ENCODE peak calls at places on chromosomes 16 and 17, in six cellular contexts. K, X, L, M, S and N are unnamed samples.

GRCh38 chr16:71622088-71622487 is 3.9 kb upstream of the MARVELD3 start:
- DNase-seq in X (no peak), S (no peak), M (no peak), K (no peak), L (no peak), N (no peak)

GRCh38 chr16:929227-929669 is 41.5 kb downstream of the LMF1 start:
- DNase-seq in M (no peak), S (no peak), X (no peak), K (no peak), L (no peak), N (no peak)

GRCh38 chr16:56708418-56708817 is 21.5 kb upstream of the NUP93 start:
- DNase-seq in X (peak; percentile 72), S (no peak), L (no peak), K (no peak), M (no peak), N (peak; percentile 43)

GRCh38 chr16:981695-982151 is at the start of gene SOX8:
- DNase-seq in M (peak; percentile 43), L (no peak), K (no peak), X (no peak), S (no peak), N (no peak)

GRCh38 chr16:29825145-29826044 is 5.1 kb downstream of the MVP start:
- DNase-seq in L (no peak), K (peak; percentile 90), S (peak; percentile 70), X (no peak), M (no peak), N (peak; percentile 43)

GRCh38 chr17:33716937-33717336 is 423.8 kb upstream of the ASIC2 start:
- DNase-seq in K (no peak), S (no peak), M (no peak), L (no peak), X (no peak), N (no peak)

GRCh38 chr16:81602377-81602776 is 157.8 kb downstream of the CMIP start:
- DNase-seq in S (no peak), K (no peak), M (no peak), L (no peak), X (no peak), N (no peak)

GRCh38 chr17:7716901-7717755 is at the start of gene DNAH2:
- DNase-seq in S (peak; percentile 65), X (no peak), L (no peak), M (peak; percentile 77), K (peak; percentile 91), N (peak; percentile 31)

GRCh38 chr16:10086620-10087019 is 95.6 kb downstream of the GRIN2A start:
- DNase-seq in L (no peak), K (no peak), X (no peak), M (no peak), S (no peak), N (no peak)

GRCh38 chr17:20009302-20010098 is at the start of gene SPECC1:
- DNase-seq in M (peak; percentile 89), K (peak; percentile 41), X (peak; percentile 69), L (no peak), S (peak; percentile 97), N (no peak)

GRCh38 chr16:87363771-87364476 is 19.7 kb downstream of the FBXO31 start:
- DNase-seq in S (no peak), K (peak; percentile 72), X (no peak), L (no peak), M (peak; percentile 52), N (no peak)

GRCh38 chr17:33120103-33120502 is 128.5 kb downstream of the SPACA3 start:
- DNase-seq in L (no peak), M (no peak), S (no peak), X (no peak), K (no peak), N (no peak)

GRCh38 chr16:89297870-89298545 is 80.5 kb downstream of the ZNF778 start:
- DNase-seq in X (no peak), L (no peak), M (no peak), K (no peak), S (no peak), N (no peak)

GRCh38 chr17:72575542-72576233 is 454.9 kb downstream of the SOX9 start:
- DNase-seq in S (no peak), X (no peak), L (no peak), K (no peak), M (no peak), N (no peak)

GRCh38 chr16:27972500-27972899 is 91.0 kb downstream of the GSG1L start:
- DNase-seq in S (peak; percentile 56), X (no peak), K (peak; percentile 3), M (no peak), L (no peak), N (peak; percentile 29)

GRCh38 chr16:23482778-23483177 is 27.5 kb downstream of the GGA2 start:
- DNase-seq in X (peak; percentile 82), M (no peak), K (no peak), S (no peak), L (no peak), N (no peak)

GRCh38 chr16:14505846-14506245 is 124.2 kb downstream of the PARN start:
- DNase-seq in M (no peak), S (peak; percentile 60), X (no peak), K (peak; percentile 52), L (no peak), N (no peak)

GRCh38 chr16:55136356-55136755 is 187.6 kb upstream of the IRX6 start:
- DNase-seq in M (no peak), K (no peak), S (no peak), X (no peak), L (no peak), N (no peak)

GRCh38 chr17:61837175-61838051 is 25.9 kb downstream of the BRIP1 start:
- DNase-seq in X (peak; percentile 49), M (peak; percentile 65), S (peak; percentile 85), K (peak; percentile 89), L (no peak), N (peak; percentile 29)

GRCh38 chr17:2414665-2415064 is 13.8 kb upstream of the MNT start:
- DNase-seq in M (no peak), X (no peak), L (no peak), K (no peak), S (no peak), N (no peak)

GRCh38 chr17:79971651-79972050 is 64.0 kb downstream of the TBC1D16 start:
- DNase-seq in X (peak; percentile 8), L (no peak), K (no peak), M (no peak), S (no peak), N (no peak)

GRCh38 chr17:76480676-76481075 is 13.3 kb downstream of the AANAT start:
- DNase-seq in S (no peak), L (no peak), X (peak; percentile 45), M (no peak), K (no peak), N (no peak)

GRCh38 chr16:19295393-19295792 is 9.9 kb downstream of the CLEC19A start:
- DNase-seq in X (no peak), L (no peak), M (no peak), K (no peak), S (no peak), N (no peak)

GRCh38 chr17:4940625-4941021 is 555 bp downstream of the RNF167 start:
- DNase-seq in K (no peak), X (peak; percentile 41), S (no peak), M (no peak), L (no peak), N (peak; percentile 39)
- H3K27ac ChIP-seq in K (peak overlapping the region; percentile 89), X (peak overlapping the region; percentile 83), S (peak overlapping the region; percentile 87), M (peak overlapping the region; percentile 95), L (peak overlapping the region; percentile 89), N (peak overlapping the region; percentile 89)

GRCh38 chr17:31488982-31489294 is 97.5 kb downstream of the RAB11FIP4 start:
- DNase-seq in X (peak; percentile 23), S (no peak), K (no peak), M (peak; percentile 43), L (no peak), N (peak; percentile 17)

GRCh38 chr17:31489295-31490018 is 98.0 kb downstream of the RAB11FIP4 start:
- DNase-seq in M (peak; percentile 92), X (peak; percentile 57), K (no peak), S (peak; percentile 6), L (no peak), N (no peak)

GRCh38 chr17:31487063-31487647 is 95.7 kb downstream of the RAB11FIP4 start:
- DNase-seq in L (no peak), X (no peak), M (no peak), K (no peak), S (no peak), N (no peak)

GRCh38 chr17:31487648-31488263 is 96.3 kb downstream of the RAB11FIP4 start:
- DNase-seq in K (no peak), S (peak; percentile 90), L (peak; percentile 67), M (peak; percentile 97), X (peak; percentile 96), N (peak; percentile 88)

GRCh38 chr17:31488264-31488981 is 96.9 kb downstream of the RAB11FIP4 start:
- DNase-seq in L (no peak), K (no peak), S (peak; percentile 9), X (peak; percentile 31), M (peak; percentile 61), N (peak; percentile 42)
- H3K4me3 ChIP-seq in L (peak overlapping the region; percentile 86), K (no peak overlapping the region), S (peak overlapping the region; percentile 66), X (peak overlapping the region; percentile 83), M (peak overlapping the region; percentile 58), N (peak overlapping the region; percentile 79)

GRCh38 chr16:12590963-12591362 is 212.7 kb downstream of the CPPED1 start:
- DNase-seq in L (no peak), S (no peak), K (no peak), X (no peak), M (no peak), N (no peak)
- H3K4me1 ChIP-seq in L (no peaks in the 10 kb centered on the region), S (no peaks in the 10 kb centered on the region), K (no peaks in the 10 kb centered on the region), X (no peaks in the 10 kb centered on the region), M (no peaks in the 10 kb centered on the region), N (no peaks in the 10 kb centered on the region)

DNA sequence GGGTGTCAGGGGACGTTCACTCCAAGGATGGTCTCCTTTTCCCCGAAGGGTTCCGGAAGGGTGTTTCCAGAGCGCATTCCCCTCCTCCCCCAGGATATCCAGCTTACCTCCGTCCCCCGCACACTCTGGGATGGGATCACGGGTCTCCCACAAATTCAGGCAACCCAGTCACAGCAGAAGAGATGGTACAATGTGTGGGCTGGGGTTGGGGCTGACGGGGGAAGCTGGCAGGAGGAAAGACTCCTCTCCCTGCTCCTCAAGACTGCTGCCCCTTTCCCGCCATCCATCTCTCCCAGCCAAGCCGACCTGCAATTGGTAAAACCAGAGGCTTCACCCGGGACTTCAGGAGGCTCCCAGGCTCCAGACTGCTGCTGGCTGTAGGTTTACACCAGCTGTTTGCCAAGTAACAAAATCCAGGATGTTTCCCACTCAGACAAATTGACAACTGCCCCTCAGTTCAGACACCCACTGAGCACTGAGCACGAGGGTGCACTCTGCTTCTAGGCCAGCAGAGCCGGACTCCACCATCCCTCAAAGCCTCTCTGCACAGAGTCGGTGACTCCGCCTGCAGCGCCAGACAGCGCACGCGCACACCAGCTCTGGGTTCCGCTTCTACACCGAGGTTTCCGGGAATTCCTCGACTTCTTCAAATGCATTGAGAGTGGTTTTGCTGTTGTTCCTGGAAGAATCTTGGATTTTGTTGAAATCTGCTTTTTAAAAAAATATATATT is 37.7 kb downstream of the ASPA start:
- DNase-seq in X (no peak), M (no peak), S (no peak), L (no peak), K (peak; percentile 7), N (no peak)
- H3K27ac ChIP-seq in X (no peak overlapping the region), M (peak overlapping the region; percentile 77), S (no peak overlapping the region), L (no peak overlapping the region), K (no peak overlapping the region), N (no peak overlapping the region)